ENCODE peak calls at places on chromosomes 5 and 9, in ten cellular contexts. D, U, H, Y, E, O, B, V, S and A are unnamed samples.

GRCh38 chr5:133467325-133467700 is 145.0 kb downstream of the FSTL4 start:
- DNase-seq in D (no peak), U (no peak), H (no peak), Y (no peak), E (no peak), O (no peak), B (no peak), V (no peak), S (no peak), A (no peak)

GRCh38 chr5:1463326-1464095 is 18.3 kb upstream of the SLC6A3 start:
- DNase-seq in D (peak), U (no peak), H (no peak), Y (no peak), E (no peak), O (no peak), B (no peak), V (no peak), S (no peak), A (no peak)

GRCh38 chr5:100900796-100901731 is 2.0 kb downstream of the ST8SIA4 start:
- DNase-seq in D (peak), U (peak), H (peak), Y (peak), E (peak), O (peak), B (peak), V (no peak), S (no peak), A (peak)

GRCh38 chr9:5643005-5643624 is 14.2 kb downstream of the RIC1 start:
- DNase-seq in D (no peak), U (no peak), H (no peak), Y (no peak), E (peak), O (no peak), B (no peak), V (no peak), S (no peak), A (no peak)

GRCh38 chr5:72499090-72499489 is 8.1 kb downstream of the ZNF366 start:
- DNase-seq in D (no peak), U (no peak), H (no peak), Y (no peak), E (no peak), O (no peak), B (no peak), V (no peak), S (no peak), A (no peak)

GRCh38 chr5:113293613-113294340 is 141.0 kb downstream of the TSSK1B start:
- DNase-seq in D (no peak), U (no peak), H (peak), Y (no peak), E (peak), O (peak), B (no peak), V (no peak), S (no peak), A (no peak)

GRCh38 chr5:54738118-54738972 is 220.8 kb downstream of the SNX18 start:
- DNase-seq in D (no peak), U (no peak), H (peak), Y (peak), E (peak), O (peak), B (peak), V (no peak), S (no peak), A (no peak)

GRCh38 chr5:138956801-138957200 is 81.7 kb upstream of the LRRTM2 start:
- DNase-seq in D (no peak), U (no peak), H (no peak), Y (no peak), E (no peak), O (no peak), B (no peak), V (no peak), S (no peak), A (no peak)

GRCh38 chr5:127940854-127941253 is 142.7 kb upstream of the SLC12A2 start:
- DNase-seq in D (no peak), U (no peak), H (no peak), Y (no peak), E (no peak), O (no peak), B (no peak), V (no peak), S (no peak), A (no peak)

GRCh38 chr9:78369644-78370219 is 72.8 kb downstream of the PSAT1 start:
- DNase-seq in D (no peak), U (peak), H (peak), Y (peak), E (peak), O (peak), B (peak), V (no peak), S (peak), A (no peak)

DNA sequence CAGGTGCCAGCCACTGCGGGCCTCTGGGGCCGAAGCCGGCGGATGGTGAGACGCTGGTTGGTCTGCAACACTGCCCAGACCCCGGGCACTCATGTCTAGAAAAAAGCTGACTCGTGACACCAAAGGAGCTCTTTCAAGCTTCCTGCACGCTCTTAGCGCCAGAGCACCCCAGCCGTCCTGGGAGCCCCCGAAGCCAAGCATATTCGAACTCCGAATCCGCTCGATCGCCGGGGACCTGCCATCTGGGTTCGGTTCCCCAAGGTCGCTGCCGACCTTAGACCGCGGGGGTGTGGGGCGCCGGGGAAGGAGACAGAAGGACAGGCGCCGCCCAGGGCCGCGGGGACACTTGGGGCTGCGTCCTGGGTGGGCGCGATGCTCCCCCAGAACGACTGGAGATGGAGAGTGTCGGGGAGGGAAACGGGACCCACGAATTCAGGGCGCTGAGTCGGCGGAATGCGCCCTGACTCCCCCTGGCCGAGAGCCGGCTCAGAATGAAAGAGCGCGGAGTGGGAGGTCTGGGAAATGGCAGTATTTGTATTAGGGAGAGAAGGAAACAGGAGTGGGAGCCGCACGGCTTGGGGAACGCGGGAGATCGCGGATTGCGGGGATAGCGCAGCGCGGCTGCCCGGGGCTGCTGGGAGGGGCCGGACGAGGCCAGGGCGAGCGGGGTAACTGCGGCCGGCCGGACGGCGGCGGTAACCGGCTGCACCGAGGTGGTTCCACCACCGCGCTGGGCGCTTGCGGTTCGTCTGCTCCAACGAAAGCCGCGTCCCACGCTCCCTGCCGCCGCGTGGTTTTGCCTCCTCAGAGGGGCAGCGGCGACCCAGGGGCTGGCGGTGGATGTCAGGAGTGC is 20.1 kb upstream of the MARCHF6 start:
- DNase-seq in D (no peak), U (no peak), H (peak), Y (peak), E (peak), O (peak), B (peak), V (no peak), S (no peak), A (no peak)
- TF ChIP-seq CTCF in D (peak), U (no peak), H (peak), Y (peak), E (no peak), O (no peak), B (no peak), V (no peak), S (no peak), A (peak)

DNA sequence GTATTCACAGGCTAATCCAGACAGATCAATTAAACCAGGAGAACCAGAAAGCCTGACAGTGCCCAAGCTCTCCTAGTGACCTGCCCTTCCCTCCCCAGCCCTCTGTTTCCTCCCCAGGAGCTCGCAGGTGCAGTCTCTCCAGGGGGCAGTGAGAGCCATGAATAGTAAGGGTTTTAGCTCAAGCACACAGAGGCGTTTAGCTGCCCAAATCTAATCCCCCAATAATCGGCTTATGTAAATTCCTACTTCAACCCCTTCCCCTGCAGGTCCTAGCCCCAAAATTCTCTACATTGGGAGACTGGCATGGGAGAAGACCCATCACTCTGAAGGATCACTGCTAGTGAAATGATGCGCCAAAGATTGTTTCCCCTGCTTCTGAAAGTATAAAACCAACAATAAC is 10.5 kb upstream of the TAL2 start:
- DNase-seq in D (no peak), U (peak), H (no peak), Y (no peak), E (no peak), O (no peak), B (no peak), V (no peak), S (no peak), A (no peak)
- TF ChIP-seq CTCF in D (no peak), U (no peak), H (no peak), Y (no peak), E (no peak), O (no peak), B (no peak), V (no peak), S (no peak), A (no peak)

GRCh38 chr5:156142867-156143266 is 184.1 kb upstream of the SGCD start:
- DNase-seq in D (no peak), U (no peak), H (no peak), Y (no peak), E (no peak), O (no peak), B (no peak), V (no peak), S (no peak), A (no peak)
- TF ChIP-seq CTCF in D (no peak), U (no peak), H (no peak), Y (no peak), E (no peak), O (no peak), B (no peak), V (no peak), S (no peak), A (no peak)

DNA sequence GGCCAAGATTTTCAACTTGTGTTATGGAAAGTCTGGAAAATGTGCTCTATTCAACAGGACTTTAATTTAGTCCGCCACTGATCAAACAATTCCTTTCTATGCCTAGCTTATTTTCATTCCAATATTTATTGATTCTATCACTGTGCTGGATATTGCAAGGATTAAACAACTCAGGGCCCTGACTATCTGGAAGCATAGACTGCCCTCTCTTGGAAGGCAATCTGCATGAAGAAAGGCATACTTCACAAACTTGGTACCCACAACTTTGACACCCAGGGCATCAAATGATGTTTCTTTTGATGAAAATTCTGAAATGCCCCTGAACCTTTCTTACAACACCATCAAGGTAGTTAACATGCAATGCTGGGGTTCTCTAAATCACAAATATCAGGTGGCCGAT is 126.5 kb upstream of the HMHB1 start:
- DNase-seq in D (no peak), U (no peak), H (no peak), Y (no peak), E (peak), O (peak), B (no peak), V (no peak), S (no peak), A (no peak)
- TF ChIP-seq CTCF in D (peak), U (peak), H (peak), Y (peak), E (peak), O (peak), B (no peak), V (peak), S (no peak), A (peak)

DNA sequence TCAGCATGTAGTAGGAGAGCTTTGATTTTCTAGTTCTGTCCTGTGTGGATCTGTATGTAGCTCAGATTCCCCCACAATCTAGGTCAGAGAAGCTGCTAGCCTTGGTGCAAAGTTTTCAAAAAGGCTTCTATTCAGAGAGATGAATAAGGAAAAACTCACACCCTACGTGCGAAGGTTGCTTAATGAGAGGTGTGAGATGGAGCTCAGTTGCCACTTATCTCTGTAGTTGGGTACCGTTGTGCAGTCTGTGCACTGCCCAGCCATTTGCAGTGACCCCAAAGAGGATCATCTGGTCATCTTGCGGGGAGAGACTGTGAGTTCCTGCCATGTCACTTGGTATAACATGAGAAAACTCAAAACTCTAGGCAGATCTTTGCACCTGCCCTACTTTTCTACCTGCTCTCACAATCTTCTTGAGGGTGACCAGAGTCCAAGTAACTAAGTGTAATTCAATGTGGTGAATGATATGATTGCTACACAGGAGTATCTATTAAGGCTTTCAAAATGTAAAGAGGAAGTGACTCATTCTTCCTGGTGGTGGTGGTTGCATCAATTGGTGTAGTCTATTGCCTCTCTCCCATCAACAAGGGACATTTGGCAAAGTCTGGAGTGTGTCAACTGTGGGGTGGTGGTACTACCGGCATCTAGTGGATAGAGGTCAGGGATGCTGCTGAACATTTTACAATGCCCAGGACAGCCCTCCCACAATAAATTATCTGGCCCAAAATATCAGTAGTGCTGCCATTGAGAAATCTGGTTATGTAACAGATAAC is 65.2 kb downstream of the TMC1 start:
- DNase-seq in D (peak), U (no peak), H (peak), Y (no peak), E (peak), O (peak), B (peak), V (peak), S (no peak), A (no peak)
- TF ChIP-seq CTCF in D (peak), U (no peak), H (no peak), Y (no peak), E (peak), O (peak), B (no peak), V (peak), S (no peak), A (no peak)

GRCh38 chr5:126776499-126777256 is at the start of gene LMNB1:
- DNase-seq in D (peak), U (peak), H (peak), Y (peak), E (peak), O (peak), B (peak), V (peak), S (peak), A (peak)
- TF ChIP-seq CTCF in D (no peak), U (peak), H (no peak), Y (no peak), E (no peak), O (no peak), B (no peak), V (peak), S (no peak), A (no peak)

DNA sequence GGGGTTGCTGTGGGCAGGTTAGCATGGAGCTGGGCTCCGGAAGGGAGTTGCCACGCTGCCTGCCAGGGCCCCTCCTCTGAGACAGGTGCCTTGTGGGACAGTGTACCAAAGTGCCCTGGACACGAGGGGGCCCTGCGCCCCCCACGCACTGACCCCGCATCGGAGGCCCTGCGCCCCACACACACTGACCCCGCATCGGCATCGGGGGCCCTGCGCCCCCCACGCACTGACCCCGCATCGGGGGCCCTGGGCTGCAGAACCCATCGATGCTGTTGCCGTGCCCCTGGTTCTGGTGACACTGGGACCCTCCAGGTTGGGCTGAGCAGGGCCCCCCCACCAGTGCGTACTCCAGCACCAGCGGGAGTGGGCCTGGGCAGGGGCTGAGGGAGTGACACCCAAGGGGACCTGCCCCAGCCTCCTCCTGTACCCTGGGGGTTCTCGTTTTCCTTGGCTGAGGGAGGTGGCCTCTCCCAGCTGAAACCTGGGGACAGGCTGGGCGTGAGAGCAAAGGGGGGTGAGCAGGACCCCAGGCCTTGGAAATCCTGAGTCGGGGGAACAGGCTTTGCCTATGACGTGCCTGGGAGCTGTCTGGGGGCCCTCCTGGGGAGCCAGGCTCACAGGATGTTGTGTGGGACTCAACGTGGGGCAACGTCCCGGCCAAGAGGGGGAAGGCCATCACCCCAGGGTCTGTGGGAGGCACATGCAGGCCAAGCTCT is 6.9 kb downstream of the SAPCD2 start:
- DNase-seq in D (no peak), U (no peak), H (no peak), Y (no peak), E (no peak), O (no peak), B (no peak), V (no peak), S (no peak), A (no peak)
- TF ChIP-seq CTCF in D (no peak), U (no peak), H (no peak), Y (no peak), E (no peak), O (no peak), B (no peak), V (no peak), S (no peak), A (no peak)